ENCODE peak calls at places on chromosomes 1 and 21, in nine cellular contexts. One of them, this sample, is unnamed.

GRCh38 chr1:109259674-109260557 is 10.6 kb downstream of the CELSR2 start:
- DNase-seq in sigmoid colon: no peak
- DNase-seq in left ventricle myocardium inferior: no peak
- DNase-seq in fibroblast of lung: no peak
- DNase-seq in lung: no peak
- DNase-seq in CD8-positive, alpha-beta T cell: no peak
- DNase-seq in breast epithelium: no peak
- DNase-seq in GM23248: no peak
- DNase-seq in K562: no peak
- DNase-seq in this sample: no peak

GRCh38 chr1:160376525-160377131 is 9.8 kb downstream of the NHLH1 start:
- DNase-seq in sigmoid colon: no peak
- DNase-seq in left ventricle myocardium inferior: no peak
- DNase-seq in fibroblast of lung: peak; percentile 66
- DNase-seq in lung: no peak
- DNase-seq in CD8-positive, alpha-beta T cell: peak; percentile 19
- DNase-seq in breast epithelium: no peak
- DNase-seq in GM23248: peak; percentile 79
- DNase-seq in K562: peak; percentile 72
- DNase-seq in this sample: peak; percentile 45

GRCh38 chr1:235018161-235018560 is 110.5 kb downstream of the TOMM20 start:
- DNase-seq in sigmoid colon: peak; percentile 46
- DNase-seq in left ventricle myocardium inferior: no peak
- DNase-seq in fibroblast of lung: peak; percentile 99
- DNase-seq in lung: no peak
- DNase-seq in CD8-positive, alpha-beta T cell: no peak
- DNase-seq in breast epithelium: peak; percentile 94
- DNase-seq in GM23248: peak; percentile 99
- DNase-seq in K562: no peak
- DNase-seq in this sample: peak; percentile 91

GRCh38 chr1:225940385-225941151 is 452 bp downstream of the LEFTY2 start:
- DNase-seq in sigmoid colon: no peak
- DNase-seq in left ventricle myocardium inferior: no peak
- DNase-seq in fibroblast of lung: no peak
- DNase-seq in lung: no peak
- DNase-seq in CD8-positive, alpha-beta T cell: no peak
- DNase-seq in breast epithelium: no peak
- DNase-seq in GM23248: no peak
- DNase-seq in K562: no peak
- DNase-seq in this sample: no peak

GRCh38 chr1:218226005-218226404 is 59.1 kb upstream of the RRP15 start:
- DNase-seq in sigmoid colon: no peak
- DNase-seq in left ventricle myocardium inferior: no peak
- DNase-seq in fibroblast of lung: no peak
- DNase-seq in lung: no peak
- DNase-seq in CD8-positive, alpha-beta T cell: no peak
- DNase-seq in breast epithelium: no peak
- DNase-seq in GM23248: no peak
- DNase-seq in K562: no peak
- DNase-seq in this sample: no peak

GRCh38 chr1:44101356-44101755 is 17.3 kb upstream of the KLF17 start:
- DNase-seq in sigmoid colon: no peak
- DNase-seq in left ventricle myocardium inferior: no peak
- DNase-seq in fibroblast of lung: peak; percentile 47
- DNase-seq in lung: no peak
- DNase-seq in CD8-positive, alpha-beta T cell: no peak
- DNase-seq in breast epithelium: no peak
- DNase-seq in GM23248: peak; percentile 40
- DNase-seq in K562: no peak
- DNase-seq in this sample: no peak

GRCh38 chr1:151196292-151196800 is 2.0 kb upstream of the PIP5K1A start:
- DNase-seq in sigmoid colon: peak; percentile 78
- DNase-seq in left ventricle myocardium inferior: peak; percentile 20
- DNase-seq in fibroblast of lung: peak; percentile 82
- DNase-seq in lung: peak; percentile 65
- DNase-seq in CD8-positive, alpha-beta T cell: peak; percentile 53
- DNase-seq in breast epithelium: peak; percentile 72
- DNase-seq in GM23248: peak; percentile 91
- DNase-seq in K562: peak; percentile 31
- DNase-seq in this sample: peak; percentile 84

GRCh38 chr21:45319461-45320211 is 31.9 kb upstream of the POFUT2 start:
- DNase-seq in sigmoid colon: peak; percentile 77
- DNase-seq in left ventricle myocardium inferior: peak; percentile 62
- DNase-seq in fibroblast of lung: peak; percentile 76
- DNase-seq in lung: no peak
- DNase-seq in CD8-positive, alpha-beta T cell: no peak
- DNase-seq in breast epithelium: no peak
- DNase-seq in GM23248: peak; percentile 30
- DNase-seq in K562: no peak
- DNase-seq in this sample: peak; percentile 98

GRCh38 chr1:185694081-185694480 is 40.1 kb upstream of the HMCN1 start:
- DNase-seq in sigmoid colon: no peak
- DNase-seq in left ventricle myocardium inferior: no peak
- DNase-seq in fibroblast of lung: no peak
- DNase-seq in lung: no peak
- DNase-seq in CD8-positive, alpha-beta T cell: peak; percentile 23
- DNase-seq in breast epithelium: no peak
- DNase-seq in GM23248: no peak
- DNase-seq in K562: no peak
- DNase-seq in this sample: no peak

GRCh38 chr1:20678599-20678998 is 17.4 kb upstream of the DDOST start:
- DNase-seq in sigmoid colon: no peak
- DNase-seq in left ventricle myocardium inferior: no peak
- DNase-seq in fibroblast of lung: no peak
- DNase-seq in lung: no peak
- DNase-seq in CD8-positive, alpha-beta T cell: no peak
- DNase-seq in breast epithelium: no peak
- DNase-seq in GM23248: no peak
- DNase-seq in K562: no peak
- DNase-seq in this sample: no peak

GRCh38 chr1:112869895-112870294 is 86.1 kb downstream of the SLC16A1 start:
- DNase-seq in sigmoid colon: no peak
- DNase-seq in left ventricle myocardium inferior: no peak
- DNase-seq in fibroblast of lung: no peak
- DNase-seq in lung: no peak
- DNase-seq in CD8-positive, alpha-beta T cell: no peak
- DNase-seq in breast epithelium: no peak
- DNase-seq in GM23248: no peak
- DNase-seq in K562: no peak
- DNase-seq in this sample: no peak

GRCh38 chr21:29513535-29513934 is 214.8 kb downstream of the BACH1 start:
- DNase-seq in sigmoid colon: no peak
- DNase-seq in left ventricle myocardium inferior: no peak
- DNase-seq in fibroblast of lung: no peak
- DNase-seq in lung: no peak
- DNase-seq in CD8-positive, alpha-beta T cell: no peak
- DNase-seq in breast epithelium: no peak
- DNase-seq in GM23248: no peak
- DNase-seq in K562: no peak
- DNase-seq in this sample: no peak

GRCh38 chr1:41843378-41843777 is 75.3 kb downstream of the HIVEP3 start:
- DNase-seq in sigmoid colon: no peak
- DNase-seq in left ventricle myocardium inferior: no peak
- DNase-seq in fibroblast of lung: peak; percentile 88
- DNase-seq in lung: no peak
- DNase-seq in CD8-positive, alpha-beta T cell: no peak
- DNase-seq in breast epithelium: no peak
- DNase-seq in GM23248: peak; percentile 75
- DNase-seq in K562: no peak
- DNase-seq in this sample: peak; percentile 58

GRCh38 chr1:41840592-41841246 is 78.0 kb downstream of the HIVEP3 start:
- DNase-seq in sigmoid colon: no peak
- DNase-seq in left ventricle myocardium inferior: peak; percentile 34
- DNase-seq in fibroblast of lung: no peak
- DNase-seq in lung: no peak
- DNase-seq in CD8-positive, alpha-beta T cell: no peak
- DNase-seq in breast epithelium: peak; percentile 46
- DNase-seq in GM23248: peak; percentile 29
- DNase-seq in K562: no peak
- DNase-seq in this sample: no peak

GRCh38 chr1:41844781-41845180 is 73.9 kb downstream of the HIVEP3 start:
- DNase-seq in sigmoid colon: no peak
- DNase-seq in left ventricle myocardium inferior: no peak
- DNase-seq in fibroblast of lung: no peak
- DNase-seq in lung: no peak
- DNase-seq in CD8-positive, alpha-beta T cell: no peak
- DNase-seq in breast epithelium: no peak
- DNase-seq in GM23248: no peak
- DNase-seq in K562: no peak
- DNase-seq in this sample: no peak

GRCh38 chr1:41844255-41844654 is 74.5 kb downstream of the HIVEP3 start:
- DNase-seq in sigmoid colon: no peak
- DNase-seq in left ventricle myocardium inferior: no peak
- DNase-seq in fibroblast of lung: no peak
- DNase-seq in lung: no peak
- DNase-seq in CD8-positive, alpha-beta T cell: no peak
- DNase-seq in breast epithelium: no peak
- DNase-seq in GM23248: no peak
- DNase-seq in K562: no peak
- DNase-seq in this sample: no peak

GRCh38 chr1:41842282-41842681 is 76.4 kb downstream of the HIVEP3 start:
- DNase-seq in sigmoid colon: no peak
- DNase-seq in left ventricle myocardium inferior: no peak
- DNase-seq in fibroblast of lung: no peak
- DNase-seq in lung: no peak
- DNase-seq in CD8-positive, alpha-beta T cell: no peak
- DNase-seq in breast epithelium: no peak
- DNase-seq in GM23248: no peak
- DNase-seq in K562: no peak
- DNase-seq in this sample: no peak
- H3K27me3 ChIP-seq in sigmoid colon: no peaks in the 10 kb centered on the region
- H3K27me3 ChIP-seq in left ventricle myocardium inferior: no peaks in the 10 kb centered on the region
- H3K27me3 ChIP-seq in fibroblast of lung: no peaks in the 10 kb centered on the region
- H3K27me3 ChIP-seq in lung: no peaks in the 10 kb centered on the region
- H3K27me3 ChIP-seq in CD8-positive, alpha-beta T cell: no peaks in the 10 kb centered on the region
- H3K27me3 ChIP-seq in breast epithelium: no peaks in the 10 kb centered on the region
- H3K27me3 ChIP-seq in GM23248: no peaks in the 10 kb centered on the region
- H3K27me3 ChIP-seq in K562: peaks cover 22% of the 10 kb centered on the region
- H3K27me3 ChIP-seq in this sample: no peaks in the 10 kb centered on the region

GRCh38 chr1:111192074-111192473 is 8.4 kb downstream of the DENND2D start:
- DNase-seq in sigmoid colon: no peak
- DNase-seq in left ventricle myocardium inferior: no peak
- DNase-seq in fibroblast of lung: no peak
- DNase-seq in lung: no peak
- DNase-seq in CD8-positive, alpha-beta T cell: no peak
- DNase-seq in breast epithelium: no peak
- DNase-seq in GM23248: no peak
- DNase-seq in K562: no peak
- DNase-seq in this sample: no peak

GRCh38 chr1:111195002-111195684 is 5.3 kb downstream of the DENND2D start:
- DNase-seq in sigmoid colon: no peak
- DNase-seq in left ventricle myocardium inferior: no peak
- DNase-seq in fibroblast of lung: no peak
- DNase-seq in lung: no peak
- DNase-seq in CD8-positive, alpha-beta T cell: no peak
- DNase-seq in breast epithelium: no peak
- DNase-seq in GM23248: no peak
- DNase-seq in K562: peak; percentile 39
- DNase-seq in this sample: no peak

GRCh38 chr1:111192643-111193519 is 7.6 kb downstream of the DENND2D start:
- DNase-seq in sigmoid colon: no peak
- DNase-seq in left ventricle myocardium inferior: no peak
- DNase-seq in fibroblast of lung: peak; percentile 24
- DNase-seq in lung: no peak
- DNase-seq in CD8-positive, alpha-beta T cell: no peak
- DNase-seq in breast epithelium: no peak
- DNase-seq in GM23248: peak; percentile 41
- DNase-seq in K562: no peak
- DNase-seq in this sample: no peak

GRCh38 chr1:111196213-111196612 is 4.2 kb downstream of the DENND2D start:
- DNase-seq in sigmoid colon: no peak
- DNase-seq in left ventricle myocardium inferior: no peak
- DNase-seq in fibroblast of lung: no peak
- DNase-seq in lung: no peak
- DNase-seq in CD8-positive, alpha-beta T cell: no peak
- DNase-seq in breast epithelium: no peak
- DNase-seq in GM23248: no peak
- DNase-seq in K562: no peak
- DNase-seq in this sample: no peak

GRCh38 chr1:111193712-111194480 is 6.5 kb downstream of the DENND2D start:
- DNase-seq in sigmoid colon: no peak
- DNase-seq in left ventricle myocardium inferior: no peak
- DNase-seq in fibroblast of lung: no peak
- DNase-seq in lung: no peak
- DNase-seq in CD8-positive, alpha-beta T cell: no peak
- DNase-seq in breast epithelium: no peak
- DNase-seq in GM23248: peak; percentile 47
- DNase-seq in K562: no peak
- DNase-seq in this sample: no peak
- H3K36me3 ChIP-seq in sigmoid colon: peaks cover under 1% of the 10 kb centered on the region
- H3K36me3 ChIP-seq in left ventricle myocardium inferior: peaks cover under 1% of the 10 kb centered on the region
- H3K36me3 ChIP-seq in fibroblast of lung: no peaks in the 10 kb centered on the region
- H3K36me3 ChIP-seq in lung: peaks cover 24% of the 10 kb centered on the region
- H3K36me3 ChIP-seq in CD8-positive, alpha-beta T cell: peaks cover 96% of the 10 kb centered on the region
- H3K36me3 ChIP-seq in breast epithelium: no peaks in the 10 kb centered on the region
- H3K36me3 ChIP-seq in GM23248: no peaks in the 10 kb centered on the region
- H3K36me3 ChIP-seq in K562: no peaks in the 10 kb centered on the region
- H3K36me3 ChIP-seq in this sample: no peaks in the 10 kb centered on the region

GRCh38 chr1:94540440-94541174 is 952 bp downstream of the F3 start:
- DNase-seq in sigmoid colon: no peak
- DNase-seq in left ventricle myocardium inferior: no peak
- DNase-seq in fibroblast of lung: no peak
- DNase-seq in lung: no peak
- DNase-seq in CD8-positive, alpha-beta T cell: no peak
- DNase-seq in breast epithelium: no peak
- DNase-seq in GM23248: peak; percentile 33
- DNase-seq in K562: no peak
- DNase-seq in this sample: peak; percentile 26
- H3K27ac ChIP-seq in sigmoid colon: peak overlapping the region; percentile 89
- H3K27ac ChIP-seq in left ventricle myocardium inferior: peak overlapping the region; percentile 90
- H3K27ac ChIP-seq in fibroblast of lung: peak overlapping the region; percentile 80
- H3K27ac ChIP-seq in lung: peak overlapping the region; percentile 96
- H3K27ac ChIP-seq in CD8-positive, alpha-beta T cell: no peak overlapping the region
- H3K27ac ChIP-seq in breast epithelium: peak overlapping the region; percentile 90
- H3K27ac ChIP-seq in GM23248: peak overlapping the region; percentile 78
- H3K27ac ChIP-seq in K562: no peak overlapping the region
- H3K27ac ChIP-seq in this sample: peak overlapping the region; percentile 94

DNA sequence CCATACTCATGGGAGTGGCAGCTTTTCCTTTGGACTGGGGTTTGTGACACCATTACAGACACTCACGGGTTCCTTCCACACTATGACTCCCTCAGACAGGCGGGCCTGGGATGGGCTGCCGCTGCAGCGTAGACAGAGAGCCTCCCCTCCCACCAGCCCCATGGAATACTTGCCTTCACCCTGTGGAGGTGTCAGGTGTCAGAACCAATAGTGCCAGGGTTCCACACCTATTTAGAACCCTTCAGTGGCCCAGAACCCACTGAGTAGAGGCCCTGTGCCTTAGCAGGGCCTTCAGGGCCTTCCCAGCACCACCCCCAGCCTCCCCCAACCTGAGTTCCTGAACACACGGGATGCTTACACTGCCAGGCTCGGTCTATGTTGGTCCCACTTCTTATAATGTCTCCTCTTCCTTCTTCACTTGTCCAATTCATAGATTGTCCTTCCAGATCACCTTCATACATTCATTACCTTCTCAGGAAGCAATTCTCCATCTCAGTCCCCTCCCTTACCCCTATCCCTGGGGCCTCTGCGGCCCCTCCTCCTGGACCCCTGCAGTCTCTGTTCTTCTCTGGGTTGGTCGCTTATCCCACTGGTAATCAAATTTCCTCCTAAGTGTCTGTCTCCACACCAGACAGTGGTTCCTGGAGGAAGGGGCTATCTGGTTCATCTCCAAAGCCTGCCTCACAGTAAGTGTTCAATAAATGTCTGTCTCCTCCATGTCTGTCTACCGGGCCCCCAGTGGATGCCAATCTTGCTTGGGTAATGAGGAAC is 1.4 kb upstream of the RHBG start:
- DNase-seq in sigmoid colon: no peak
- DNase-seq in left ventricle myocardium inferior: no peak
- DNase-seq in fibroblast of lung: no peak
- DNase-seq in lung: no peak
- DNase-seq in CD8-positive, alpha-beta T cell: no peak
- DNase-seq in breast epithelium: no peak
- DNase-seq in GM23248: no peak
- DNase-seq in K562: no peak
- DNase-seq in this sample: no peak
- H3K27me3 ChIP-seq in sigmoid colon: peaks cover 69% of the 10 kb centered on the region
- H3K27me3 ChIP-seq in left ventricle myocardium inferior: peaks cover 90% of the 10 kb centered on the region
- H3K27me3 ChIP-seq in fibroblast of lung: peaks cover 43% of the 10 kb centered on the region
- H3K27me3 ChIP-seq in lung: no peaks in the 10 kb centered on the region
- H3K27me3 ChIP-seq in CD8-positive, alpha-beta T cell: peaks cover 5% of the 10 kb centered on the region
- H3K27me3 ChIP-seq in breast epithelium: no peaks in the 10 kb centered on the region
- H3K27me3 ChIP-seq in GM23248: peaks cover 17% of the 10 kb centered on the region
- H3K27me3 ChIP-seq in K562: peaks cover 2% of the 10 kb centered on the region
- H3K27me3 ChIP-seq in this sample: peaks cover 39% of the 10 kb centered on the region

This sample was measured in SJSA1.